ENCODE peak calls at places on chromosomes 13 and 19, in eight cellular contexts. A is HuH-7.5, B is astrocyte of the hippocampus, Y is NCI-H1694 treated with DMSO at 0.1 percent for 48 hours, J is HFF-Myc, M is tibial nerve, I is NCI-H774, D is upper lobe of right lung. P is an unnamed sample.

GRCh38 chr19:11063434-11063833 is 25.8 kb upstream of the LDLR start:
- DNase-seq in A (no peak), B (peak), Y (no peak), J (no peak), M (no peak), I (no peak), D (no peak), P (no peak)

GRCh38 chr19:14342809-14343208 is 38.4 kb upstream of the ADGRE5 start:
- DNase-seq in A (no peak), B (no peak), Y (no peak), J (no peak), M (no peak), I (no peak), D (no peak), P (no peak)

GRCh38 chr19:14375055-14375581 is 6.1 kb upstream of the ADGRE5 start:
- DNase-seq in A (no peak), B (no peak), Y (no peak), J (no peak), M (no peak), I (no peak), D (peak), P (no peak)

GRCh38 chr13:46631184-46631542 is 78.2 kb downstream of the LRCH1 start:
- DNase-seq in A (no peak), B (no peak), Y (no peak), J (no peak), M (no peak), I (no peak), D (no peak), P (no peak)

GRCh38 chr13:38899581-38899980 is 91.0 kb downstream of the STOML3 start:
- DNase-seq in A (no peak), B (no peak), Y (no peak), J (no peak), M (no peak), I (no peak), D (no peak), P (no peak)

GRCh38 chr13:73401769-73402168 is 343.0 kb downstream of the KLF5 start:
- DNase-seq in A (no peak), B (no peak), Y (no peak), J (no peak), M (no peak), I (no peak), D (no peak), P (no peak)

GRCh38 chr13:70391678-70392077 is 283.4 kb upstream of the KLHL1 start:
- DNase-seq in A (no peak), B (no peak), Y (no peak), J (no peak), M (no peak), I (peak), D (no peak), P (peak)

GRCh38 chr13:98389319-98389718 is 187.6 kb downstream of the STK24 start:
- DNase-seq in A (no peak), B (no peak), Y (no peak), J (no peak), M (no peak), I (no peak), D (no peak), P (no peak)

GRCh38 chr19:40742477-40742876 is 7.8 kb downstream of the ACTMAP start:
- DNase-seq in A (no peak), B (no peak), Y (no peak), J (no peak), M (no peak), I (no peak), D (no peak), P (no peak)

GRCh38 chr19:15419413-15420025 is 731 bp upstream of the AKAP8L start:
- DNase-seq in A (no peak), B (no peak), Y (peak), J (no peak), M (no peak), I (no peak), D (no peak), P (no peak)

GRCh38 chr19:30135358-30135757 is 193.3 kb downstream of the URI1 start:
- DNase-seq in A (no peak), B (no peak), Y (no peak), J (no peak), M (no peak), I (no peak), D (no peak), P (no peak)

GRCh38 chr19:15303105-15303780 is 29.1 kb downstream of the BRD4 start:
- DNase-seq in A (no peak), B (no peak), Y (no peak), J (no peak), M (no peak), I (no peak), D (peak), P (no peak)

GRCh38 chr19:29872224-29872731 is 60.5 kb downstream of the CCNE1 start:
- DNase-seq in A (peak), B (peak), Y (no peak), J (no peak), M (no peak), I (no peak), D (peak), P (no peak)

GRCh38 chr19:13066231-13066630 is 36.4 kb downstream of the LYL1 start:
- DNase-seq in A (no peak), B (no peak), Y (no peak), J (no peak), M (no peak), I (no peak), D (no peak), P (no peak)

GRCh38 chr13:94481966-94482365 is 2.5 kb upstream of the DCT start:
- DNase-seq in A (no peak), B (peak), Y (no peak), J (no peak), M (no peak), I (no peak), D (no peak), P (no peak)

GRCh38 chr13:82076421-82076820 is 1735.5 kb upstream of the SPRY2 start:
- DNase-seq in A (no peak), B (no peak), Y (no peak), J (no peak), M (no peak), I (no peak), D (no peak), P (no peak)

GRCh38 chr19:49492573-49493411 is 3.4 kb upstream of the RPS11 start:
- DNase-seq in A (no peak), B (no peak), Y (no peak), J (peak), M (no peak), I (no peak), D (no peak), P (no peak)

GRCh38 chr13:31970237-31970930 is 61.2 kb upstream of the FRY start:
- DNase-seq in A (no peak), B (no peak), Y (no peak), J (no peak), M (no peak), I (no peak), D (no peak), P (no peak)

GRCh38 chr13:111382877-111383276 is 62.4 kb downstream of the TEX29 start:
- DNase-seq in A (no peak), B (no peak), Y (no peak), J (no peak), M (no peak), I (no peak), D (no peak), P (no peak)

GRCh38 chr19:19866599-19867248 is 1.0 kb downstream of the ZNF253 start:
- DNase-seq in A (peak), B (peak), Y (no peak), J (no peak), M (no peak), I (peak), D (peak), P (no peak)

GRCh38 chr13:43364210-43365041 is 341.0 kb downstream of the DNAJC15 start:
- DNase-seq in A (no peak), B (peak), Y (peak), J (no peak), M (no peak), I (no peak), D (no peak), P (no peak)

GRCh38 chr19:769610-770009 is 18.7 kb downstream of the MISP start:
- DNase-seq in A (no peak), B (no peak), Y (no peak), J (no peak), M (no peak), I (no peak), D (no peak), P (no peak)

GRCh38 chr19:33301900-33302174 is 497 bp downstream of the CEBPA start:
- DNase-seq in A (no peak), B (peak), Y (no peak), J (no peak), M (no peak), I (no peak), D (no peak), P (no peak)